ENCODE peak calls at places on chromosome 19, in five cellular contexts. P is T follicular helper cell; X is activated CD8-positive, alpha-beta memory T cell treated with anti-CD3 and anti-CD28 coated beads, Interleukin-2, amount 50 U/mL, for 4 hours; J is effector memory CD8-positive, alpha-beta T cell; A is NCI-H460. E is an unnamed sample.

GRCh38 chr19:46408611-46409039 is 4.7 kb downstream of the CCDC8 start:
- DNase-seq in P (no peak), X (no peak), J (no peak), A (no peak), E (no peak)

GRCh38 chr19:10270180-10270615 is 722 bp upstream of the ICAM1 start:
- DNase-seq in P (no peak), X (peak), J (peak), A (no peak), E (no peak)

GRCh38 chr19:46065486-46065885 is 24.7 kb upstream of the IGFL4 start:
- DNase-seq in P (no peak), X (no peak), J (no peak), A (no peak), E (no peak)

GRCh38 chr19:1513492-1514294 is 874 bp upstream of the ADAMTSL5 start:
- DNase-seq in P (peak), X (peak), J (peak), A (peak), E (peak)

GRCh38 chr19:5850743-5851293 is 431 bp downstream of the FUT3 start:
- DNase-seq in P (no peak), X (no peak), J (no peak), A (no peak), E (no peak)

GRCh38 chr19:33905937-33906577 is 109.4 kb downstream of the KCTD15 start:
- DNase-seq in P (no peak), X (no peak), J (no peak), A (no peak), E (no peak)

GRCh38 chr19:1446713-1447564 is 3.0 kb upstream of the APC2 start:
- DNase-seq in P (no peak), X (no peak), J (no peak), A (no peak), E (no peak)

GRCh38 chr19:10835089-10835753 is 791 bp downstream of the TMED1 start:
- DNase-seq in P (peak), X (no peak), J (no peak), A (no peak), E (no peak)

GRCh38 chr19:58033741-58034475 is at the start of gene ZSCAN1:
- DNase-seq in P (no peak), X (peak), J (no peak), A (no peak), E (no peak)

GRCh38 chr19:57334191-57334590 is 13.9 kb downstream of the ZNF543 start:
- DNase-seq in P (no peak), X (no peak), J (no peak), A (no peak), E (no peak)

GRCh38 chr19:38736413-38737280 is 7.6 kb downstream of the CAPN12 start:
- DNase-seq in P (peak), X (peak), J (no peak), A (no peak), E (peak)

GRCh38 chr19:48819366-48819816 is 8.6 kb upstream of the BCAT2 start:
- DNase-seq in P (no peak), X (no peak), J (no peak), A (peak), E (no peak)

GRCh38 chr19:3162418-3163229 is 15.9 kb upstream of the S1PR4 start:
- DNase-seq in P (no peak), X (no peak), J (no peak), A (no peak), E (peak)

GRCh38 chr19:40862785-40863184 is 12.5 kb upstream of the CYP2A6 start:
- DNase-seq in P (no peak), X (no peak), J (no peak), A (no peak), E (no peak)

GRCh38 chr19:19782783-19783182 is 38.8 kb downstream of the ZNF506 start:
- DNase-seq in P (no peak), X (no peak), J (no peak), A (no peak), E (no peak)

E was measured in HAP-1.